ENCODE peak calls at places on chromosomes 1 and 21, in ten cellular contexts. P, V, C, W, N, G, Q, F, S and D are unnamed samples.

GRCh38 chr1:242147096-242147976 is 148.4 kb upstream of the MAP1LC3C start:
- DNase-seq in N (no peak), G (no peak), Q (peak), W (no peak), V (no peak), F (no peak), P (no peak), S (no peak), C (no peak), D (peak)

GRCh38 chr1:88284066-88284465 is 400.0 kb upstream of the PKN2 start:
- DNase-seq in C (no peak), N (no peak), Q (no peak), P (no peak), G (no peak), S (no peak), V (no peak), F (no peak), W (no peak), D (no peak)

GRCh38 chr21:31553926-31554325 is 105.6 kb upstream of the SOD1 start:
- DNase-seq in F (no peak), W (no peak), P (no peak), V (no peak), C (no peak), Q (no peak), S (no peak), N (no peak), G (no peak), D (no peak)

GRCh38 chr1:112849425-112849966 is 106.5 kb downstream of the SLC16A1 start:
- DNase-seq in Q (peak), P (no peak), F (no peak), C (no peak), S (peak), W (no peak), N (peak), V (no peak), G (no peak), D (peak)

GRCh38 chr1:65075123-65075976 is 72.7 kb upstream of the AK4 start:
- DNase-seq in F (peak), V (peak), N (no peak), W (peak), Q (peak), G (peak), P (no peak), C (peak), S (peak), D (peak)

GRCh38 chr1:35568975-35569395 is 4.1 kb upstream of the TFAP2E start:
- DNase-seq in F (no peak), Q (peak), S (peak), G (peak), V (peak), P (no peak), C (peak), N (no peak), W (peak), D (peak)

GRCh38 chr1:153277852-153278251 is 18.4 kb downstream of the LORICRIN start:
- DNase-seq in C (no peak), N (no peak), G (no peak), V (no peak), S (no peak), F (no peak), P (no peak), W (no peak), Q (peak), D (no peak)

GRCh38 chr21:46250146-46250725 is 21.7 kb upstream of the LSS start:
- DNase-seq in S (no peak), V (no peak), N (no peak), F (no peak), G (no peak), W (no peak), P (no peak), C (no peak), Q (no peak), D (no peak)

GRCh38 chr1:206668351-206668750 is 16.4 kb upstream of the MAPKAPK2 start:
- DNase-seq in S (no peak), C (no peak), W (no peak), G (no peak), Q (no peak), F (no peak), V (no peak), P (no peak), N (no peak), D (no peak)

GRCh38 chr1:26287033-26287711 is 7.3 kb downstream of the SH3BGRL3 start:
- DNase-seq in V (peak), Q (no peak), N (peak), F (no peak), P (peak), W (peak), G (no peak), C (no peak), S (no peak), D (no peak)

GRCh38 chr1:61741682-61742619 is at the start of gene PATJ:
- DNase-seq in G (no peak), W (peak), S (no peak), P (peak), Q (peak), V (peak), N (peak), C (peak), F (peak), D (peak)

GRCh38 chr1:17201201-17202021 is 3.5 kb upstream of the PADI1 start:
- DNase-seq in G (no peak), V (peak), P (no peak), S (no peak), N (no peak), C (no peak), F (no peak), Q (no peak), W (peak), D (peak)

GRCh38 chr1:59138402-59138801 is 158.5 kb upstream of the FGGY start:
- DNase-seq in Q (no peak), V (no peak), F (no peak), N (no peak), W (no peak), G (no peak), P (no peak), C (no peak), S (no peak), D (no peak)

GRCh38 chr1:47907192-47907528 is 90.0 kb downstream of the TRABD2B start:
- DNase-seq in Q (no peak), C (no peak), P (no peak), N (no peak), F (no peak), G (no peak), W (no peak), S (no peak), V (no peak), D (no peak)

GRCh38 chr1:61227857-61228557 is 145.6 kb downstream of the NFIA start:
- DNase-seq in S (no peak), W (no peak), F (no peak), N (no peak), G (no peak), V (no peak), P (no peak), C (no peak), Q (no peak), D (no peak)

GRCh38 chr1:156616463-156616862 is 2.8 kb upstream of the HAPLN2 start:
- DNase-seq in W (no peak), S (peak), Q (no peak), F (no peak), P (no peak), N (peak), C (peak), G (no peak), V (no peak), D (peak)

GRCh38 chr1:22665752-22666151 is 12.7 kb downstream of the C1QB start:
- DNase-seq in V (no peak), W (no peak), G (no peak), F (no peak), C (no peak), P (no peak), Q (peak), N (no peak), S (peak), D (peak)

GRCh38 chr1:223887724-223888428 is 42.1 kb upstream of the TP53BP2 start:
- DNase-seq in P (no peak), V (no peak), Q (no peak), G (peak), F (no peak), W (no peak), N (no peak), C (peak), S (no peak), D (peak)

GRCh38 chr1:174114788-174115448 is 44.4 kb upstream of the RABGAP1L start:
- DNase-seq in N (no peak), S (peak), Q (peak), F (no peak), W (peak), C (no peak), V (peak), P (no peak), G (peak), D (peak)

GRCh38 chr21:45853703-45854342 is 127.7 kb upstream of the COL6A1 start:
- DNase-seq in F (no peak), Q (no peak), W (no peak), V (no peak), G (no peak), N (no peak), P (no peak), S (no peak), C (no peak), D (no peak)

GRCh38 chr1:112618114-112618720 is 724 bp downstream of the ST7L start:
- DNase-seq in N (no peak), S (peak), C (no peak), F (no peak), Q (no peak), P (no peak), V (peak), W (peak), G (no peak), D (peak)

GRCh38 chr1:168504064-168504837 is 39.5 kb downstream of the XCL2 start:
- DNase-seq in V (no peak), C (no peak), Q (no peak), W (no peak), S (no peak), F (no peak), P (peak), G (no peak), N (no peak), D (no peak)

GRCh38 chr1:65108025-65108692 is 39.8 kb upstream of the AK4 start:
- DNase-seq in Q (no peak), P (no peak), N (no peak), G (no peak), C (no peak), S (no peak), F (no peak), V (no peak), W (no peak), D (no peak)

GRCh38 chr1:231774719-231775322 is 148.2 kb downstream of the DISC1 start:
- DNase-seq in Q (no peak), W (no peak), V (no peak), N (no peak), G (no peak), S (no peak), F (no peak), P (no peak), C (no peak), D (no peak)

GRCh38 chr21:41024341-41025056 is 143.5 kb upstream of the BACE2 start:
- DNase-seq in F (peak), C (no peak), G (no peak), S (no peak), P (no peak), Q (no peak), W (no peak), V (no peak), N (no peak), D (peak)

GRCh38 chr1:87393437-87394085 is 64.9 kb downstream of the LMO4 start:
- DNase-seq in N (no peak), C (no peak), F (no peak), Q (no peak), S (no peak), W (no peak), P (peak), G (no peak), V (no peak), D (no peak)

GRCh38 chr1:32464716-32465540 is at the start of gene ZBTB8B:
- DNase-seq in P (peak), S (peak), Q (peak), F (peak), V (peak), C (peak), W (peak), N (peak), G (no peak), D (peak)
- H3K4me3 ChIP-seq in P (peak), S (peak), Q (peak), F (peak), V (peak), C (peak), W (peak), N (peak), G (peak), D (peak)

GRCh38 chr1:172536256-172536655 is 3.3 kb downstream of the SUCO start:
- DNase-seq in W (no peak), S (no peak), P (no peak), F (no peak), G (no peak), C (no peak), N (no peak), Q (no peak), V (no peak), D (no peak)
- H3K4me3 ChIP-seq in W (no peak), S (no peak), P (no peak), F (no peak), G (no peak), C (no peak), N (no peak), Q (no peak), V (no peak), D (no peak)

DNA sequence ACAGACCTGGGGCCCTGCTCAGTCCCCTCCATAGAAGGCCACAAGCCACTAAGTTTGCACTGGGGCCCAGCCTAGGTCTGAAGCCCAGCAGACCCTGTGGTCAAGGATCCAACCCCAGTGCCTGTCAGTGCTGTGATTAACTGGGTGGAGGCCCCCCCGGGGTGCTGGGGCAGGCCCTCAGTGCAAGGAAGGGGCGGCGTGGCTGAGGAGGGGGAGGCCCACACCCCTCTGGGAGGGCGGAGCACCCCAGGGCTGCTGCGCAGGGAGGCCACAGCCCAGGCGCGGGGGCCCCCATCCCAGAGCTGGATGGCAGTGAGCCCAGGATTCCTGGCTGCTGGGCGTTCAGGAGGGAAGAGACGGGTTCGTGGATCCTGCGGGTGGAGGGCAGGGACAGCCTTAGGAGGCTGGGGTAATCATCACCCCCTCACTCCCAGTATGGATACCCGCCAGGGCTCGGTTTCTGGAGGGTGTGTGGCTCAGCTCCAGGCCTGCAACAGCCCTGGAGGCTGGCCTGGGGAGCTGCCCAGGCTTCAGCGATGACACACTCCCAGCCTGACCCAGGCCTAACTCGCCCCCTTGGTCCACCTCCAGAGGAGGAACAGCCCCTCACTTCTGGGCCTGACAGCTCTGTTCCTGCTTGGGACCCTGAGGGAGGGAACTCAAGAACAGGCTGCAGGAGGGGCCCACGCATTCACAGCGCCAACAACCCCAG is 884 bp downstream of the GJC2 start:
- DNase-seq in P (peak), W (no peak), F (no peak), G (no peak), V (no peak), S (no peak), N (peak), C (peak), Q (peak), D (peak)
- H3K4me3 ChIP-seq in P (no peak), W (no peak), F (peak), G (no peak), V (no peak), S (no peak), N (peak), C (no peak), Q (no peak), D (no peak)

DNA sequence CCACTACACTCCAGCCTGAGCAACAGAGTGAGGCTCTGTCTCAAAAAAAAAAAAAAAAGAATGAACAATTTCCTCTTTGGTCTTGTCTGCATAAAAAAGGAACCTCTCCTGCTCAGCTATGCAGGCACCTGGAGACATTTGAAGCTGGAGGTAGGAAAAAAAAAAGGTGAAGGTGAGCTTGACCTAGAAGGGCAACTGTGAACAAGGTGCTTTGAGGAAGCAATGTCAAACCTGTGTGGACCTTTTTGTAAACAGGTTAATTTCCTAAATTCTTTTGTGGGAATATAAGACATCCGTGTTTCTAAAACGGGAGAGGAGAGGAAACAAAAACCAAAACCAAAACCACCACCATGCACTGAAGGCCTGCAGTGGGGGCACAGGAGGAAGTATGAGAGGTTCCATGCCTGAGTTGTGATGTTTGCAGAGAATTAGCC is 77.5 kb downstream of the SLC45A1 start:
- DNase-seq in F (no peak), N (no peak), C (no peak), V (peak), Q (no peak), P (peak), S (no peak), G (no peak), W (peak), D (no peak)
- H3K4me3 ChIP-seq in F (peak), N (no peak), C (no peak), V (peak), Q (no peak), P (no peak), S (peak), G (no peak), W (peak), D (no peak)

GRCh38 chr1:9690440-9691107 is 39.0 kb downstream of the PIK3CD start:
- DNase-seq in V (no peak), W (no peak), S (no peak), N (no peak), F (no peak), Q (peak), P (no peak), C (no peak), G (no peak), D (no peak)
- H3K4me3 ChIP-seq in V (peak), W (peak), S (no peak), N (peak), F (peak), Q (peak), P (no peak), C (no peak), G (peak), D (peak)

GRCh38 chr1:3911981-3912808 is 12.1 kb upstream of the C1orf174 start:
- DNase-seq in F (no peak), W (no peak), N (no peak), Q (no peak), V (no peak), C (no peak), S (no peak), P (no peak), G (no peak), D (no peak)
- H3K4me3 ChIP-seq in F (no peak), W (no peak), N (no peak), Q (no peak), V (no peak), C (no peak), S (no peak), P (no peak), G (no peak), D (no peak)

DNA sequence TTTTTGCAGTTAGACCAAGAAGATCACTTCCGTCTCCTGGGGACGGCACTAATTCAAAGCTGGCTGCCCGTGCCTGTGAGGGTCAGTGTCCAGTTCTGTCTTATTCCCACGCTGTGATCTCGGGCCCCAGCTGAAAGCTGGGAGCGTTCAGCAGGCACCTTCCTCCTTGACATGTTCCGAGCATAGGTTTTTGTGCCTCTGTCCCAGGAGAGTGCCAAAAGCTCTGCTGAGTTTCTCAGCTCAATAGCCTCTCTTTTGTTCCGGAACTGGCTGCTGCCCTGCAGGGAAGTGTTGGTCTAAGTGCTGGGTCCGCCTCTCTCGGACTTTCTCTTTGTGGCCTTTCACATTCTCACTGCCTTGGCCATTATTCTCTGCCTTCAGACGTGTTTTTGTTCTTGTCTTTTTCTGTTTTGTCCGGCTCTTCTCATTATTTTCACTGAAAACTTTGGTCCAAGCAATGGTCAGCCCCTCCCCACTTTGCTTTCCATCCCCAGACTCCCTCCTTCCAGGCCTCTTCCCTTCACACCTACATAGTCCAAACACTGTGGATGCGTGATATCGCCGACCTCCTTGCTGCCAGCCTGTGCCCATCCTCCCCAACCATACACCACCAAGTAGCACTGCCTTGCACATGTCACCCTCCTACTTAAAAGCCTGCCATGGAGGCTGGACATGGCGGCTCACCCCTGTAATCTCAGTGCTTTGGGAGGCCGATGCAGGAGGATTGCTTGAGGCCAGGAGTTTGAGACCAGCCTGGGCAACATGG is 233.7 kb downstream of the RHOU start:
- DNase-seq in S (no peak), C (no peak), V (no peak), G (no peak), W (no peak), N (no peak), Q (no peak), F (no peak), P (no peak), D (no peak)
- H3K4me3 ChIP-seq in S (no peak), C (no peak), V (no peak), G (no peak), W (no peak), N (no peak), Q (no peak), F (no peak), P (no peak), D (no peak)

GRCh38 chr1:154379301-154379700 is 25.8 kb upstream of the IL6R start:
- DNase-seq in P (no peak), V (no peak), S (no peak), F (no peak), C (no peak), G (no peak), W (no peak), Q (no peak), N (no peak), D (no peak)
- H3K4me3 ChIP-seq in P (no peak), V (no peak), S (no peak), F (no peak), C (no peak), G (no peak), W (no peak), Q (no peak), N (no peak), D (no peak)